ENCODE peak calls at places on chromosomes 6 and 20, in five cellular contexts. M, W, A, R and L are unnamed samples.

GRCh38 chr6:91149914-91150674 is 563.2 kb upstream of the MAP3K7 start:
- DNase-seq in A (no peak), M (no peak), W (no peak), R (no peak), L (no peak)

GRCh38 chr20:37396520-37397075 is 50.7 kb downstream of the SRC start:
- DNase-seq in R (peak; percentile 89), W (no peak), A (no peak), M (no peak), L (peak; percentile 71)

GRCh38 chr6:110548124-110548847 is 71.9 kb upstream of the SLC22A16 start:
- DNase-seq in A (no peak), W (no peak), M (no peak), R (peak; percentile 24), L (no peak)

GRCh38 chr20:57066126-57066900 is 200.1 kb downstream of the BMP7 start:
- DNase-seq in R (no peak), M (no peak), A (no peak), W (no peak), L (no peak)

GRCh38 chr20:36065427-36065998 is 89.0 kb upstream of the EPB41L1 start:
- DNase-seq in A (no peak), W (no peak), R (no peak), M (no peak), L (no peak)

GRCh38 chr6:28782113-28782673 is 141.6 kb downstream of the TRIM27 start:
- DNase-seq in A (no peak), W (no peak), M (no peak), R (no peak), L (no peak)

GRCh38 chr6:147154454-147154853 is 49.8 kb upstream of the STXBP5 start:
- DNase-seq in W (no peak), M (no peak), A (no peak), R (no peak), L (no peak)

GRCh38 chr20:18719426-18719825 is 94.2 kb upstream of the SCP2D1 start:
- DNase-seq in M (no peak), A (no peak), W (no peak), R (no peak), L (no peak)

GRCh38 chr6:26103141-26103769 is 16.0 kb downstream of the HFE start:
- DNase-seq in W (no peak), R (no peak), M (no peak), A (no peak), L (no peak)

GRCh38 chr6:160979063-160979708 is 12.4 kb upstream of the MAP3K4 start:
- DNase-seq in M (no peak), A (no peak), W (no peak), R (no peak), L (no peak)

GRCh38 chr6:79045966-79046365 is 32.1 kb downstream of the PHIP start:
- DNase-seq in M (no peak), A (no peak), R (no peak), W (no peak), L (no peak)

GRCh38 chr6:79047072-79047471 is 31.0 kb downstream of the PHIP start:
- DNase-seq in W (no peak), M (no peak), A (no peak), R (no peak), L (no peak)

GRCh38 chr6:79042799-79043126 is 35.3 kb downstream of the PHIP start:
- DNase-seq in R (no peak), M (no peak), A (no peak), W (no peak), L (no peak)

DNA sequence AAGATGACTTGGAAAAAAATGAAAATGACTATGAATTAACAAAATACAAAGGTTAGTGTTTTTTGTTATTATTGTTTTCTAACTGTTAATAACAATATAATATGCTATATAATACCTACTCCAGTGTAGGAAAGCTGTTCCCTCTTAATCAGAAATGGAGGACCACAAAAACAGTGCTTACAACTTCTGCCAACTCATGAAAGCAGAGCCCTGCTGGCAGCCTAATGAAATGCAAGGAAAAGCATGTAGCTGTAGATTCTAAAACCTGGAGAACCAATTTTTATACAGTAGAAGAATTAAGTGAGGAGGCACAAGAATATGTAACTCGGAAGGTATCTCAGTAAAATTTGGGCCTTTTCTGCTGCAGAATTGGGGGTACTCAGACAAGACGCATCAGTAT is 29.4 kb downstream of the PHIP start:
- DNase-seq in M (no peak), R (peak; percentile 17), A (no peak), W (peak; percentile 34), L (no peak)
- TF ChIP-seq CTCF in M (no peak), R (peak; percentile 58), A (peak; percentile 46), W (peak; percentile 54), L (peak; percentile 38)

GRCh38 chr6:72421387-72421786 is 200.5 kb upstream of the KCNQ5 start:
- DNase-seq in R (no peak), M (no peak), W (no peak), A (no peak), L (no peak)
- TF ChIP-seq CTCF in R (no peak), M (no peak), W (no peak), A (no peak), L (no peak)

DNA sequence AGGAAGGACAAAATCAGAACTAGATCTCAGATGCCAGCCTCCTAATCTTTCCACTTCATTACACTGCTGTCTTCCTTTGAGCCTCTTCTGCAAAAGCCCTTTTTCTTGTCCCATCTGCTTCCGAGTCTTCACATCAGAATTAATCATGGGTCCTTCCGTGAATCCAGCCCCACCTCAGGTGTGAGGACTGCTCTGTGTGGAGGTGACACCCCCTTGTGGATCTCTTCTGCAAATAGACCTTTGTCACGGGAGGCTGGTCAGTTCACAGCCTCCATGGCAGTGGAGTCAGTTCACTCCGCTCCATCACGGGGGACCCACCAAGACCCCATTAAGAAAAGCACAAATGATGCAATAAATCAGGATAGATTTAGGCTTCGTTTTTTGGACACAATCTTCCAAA is 171.1 kb downstream of the ADAT2 start:
- DNase-seq in W (peak; percentile 13), R (peak; percentile 23), A (no peak), M (peak; percentile 24), L (no peak)
- TF ChIP-seq CTCF in W (peak; percentile 59), R (peak; percentile 31), A (peak; percentile 32), M (peak; percentile 45), L (no peak)

GRCh38 chr6:131199568-131200272 is 64.5 kb downstream of the AKAP7 start:
- DNase-seq in M (peak; percentile 70), W (peak; percentile 12), A (no peak), R (peak; percentile 70), L (no peak)
- TF ChIP-seq CTCF in M (peak; percentile 77), W (peak; percentile 42), A (peak; percentile 79), R (peak; percentile 67), L (peak; percentile 23)

GRCh38 chr20:16475225-16475624 is 98.0 kb downstream of the KIF16B start:
- DNase-seq in R (peak; percentile 12), W (no peak), M (no peak), A (no peak), L (no peak)

GRCh38 chr20:16477632-16478031 is 95.6 kb downstream of the KIF16B start:
- DNase-seq in M (no peak), W (no peak), A (no peak), R (no peak), L (no peak)

GRCh38 chr20:16479666-16480065 is 93.6 kb downstream of the KIF16B start:
- DNase-seq in A (no peak), W (no peak), M (no peak), R (no peak), L (no peak)

GRCh38 chr20:16474342-16474741 is 98.9 kb downstream of the KIF16B start:
- DNase-seq in R (no peak), M (no peak), W (no peak), A (no peak), L (no peak)

GRCh38 chr20:16476032-16476431 is 97.2 kb downstream of the KIF16B start:
- DNase-seq in R (peak; percentile 41), M (peak; percentile 34), W (peak; percentile 24), A (peak; percentile 9), L (no peak)
- TF ChIP-seq CTCF in R (peak; percentile 58), M (peak; percentile 65), W (peak; percentile 65), A (peak; percentile 63), L (peak; percentile 73)

DNA sequence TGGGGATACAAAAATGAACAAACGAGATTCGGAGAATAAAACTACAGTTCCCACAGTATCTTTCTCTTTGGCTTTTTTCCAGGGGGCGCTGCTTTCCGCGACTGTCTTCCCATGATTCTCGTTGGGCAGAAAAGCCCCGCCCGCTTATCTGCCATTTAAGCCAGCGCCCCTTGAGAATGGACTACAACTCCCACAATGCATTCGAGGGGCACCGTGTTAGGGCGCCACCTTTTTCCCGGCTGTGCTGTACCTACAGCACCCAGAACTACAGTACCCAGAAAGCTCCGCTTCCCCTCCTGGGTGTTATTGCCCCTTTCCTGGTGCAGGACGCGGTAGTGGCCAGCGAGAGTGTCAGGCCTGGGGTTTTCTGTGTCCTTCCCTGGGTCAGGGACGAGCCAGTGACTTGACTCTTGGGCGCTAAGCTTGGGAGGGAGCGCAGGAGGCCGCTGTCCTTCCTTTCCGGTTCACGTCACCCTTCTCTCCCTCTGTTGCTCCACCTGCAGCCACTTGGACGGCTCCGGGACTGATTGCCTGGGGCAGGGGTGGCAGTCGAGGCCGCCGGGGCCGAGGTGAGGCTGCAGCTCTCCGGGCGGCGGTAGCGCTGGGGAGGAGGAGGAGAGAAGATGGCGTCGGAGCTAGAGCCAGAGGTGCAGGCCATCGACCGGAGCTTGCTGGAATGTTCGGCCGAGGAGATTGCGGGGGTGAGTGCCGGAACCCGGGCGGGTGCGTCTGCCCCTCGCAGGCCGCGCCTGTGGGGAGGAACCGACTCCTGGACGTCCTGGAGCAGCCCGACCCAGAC is at the start of gene UBR2:
- DNase-seq in W (peak; percentile 98), A (peak; percentile 95), M (peak; percentile 92), R (peak; percentile 99), L (peak; percentile 83)
- TF ChIP-seq CTCF in W (no peak), A (peak; percentile 41), M (peak; percentile 27), R (peak; percentile 25), L (no peak)

GRCh38 chr20:62900052-62900691 is 26.1 kb downstream of the DIDO1 start:
- DNase-seq in R (peak; percentile 83), W (peak; percentile 23), A (no peak), M (peak; percentile 89), L (peak; percentile 51)

GRCh38 chr20:62898970-62899632 is 27.2 kb downstream of the DIDO1 start:
- DNase-seq in W (no peak), M (peak; percentile 74), R (no peak), A (no peak), L (no peak)

GRCh38 chr20:62900692-62901584 is 25.4 kb downstream of the DIDO1 start:
- DNase-seq in W (no peak), A (no peak), M (no peak), R (no peak), L (no peak)

GRCh38 chr20:62898093-62898964 is 28.0 kb downstream of the DIDO1 start:
- DNase-seq in A (no peak), M (no peak), R (no peak), W (no peak), L (no peak)

DNA sequence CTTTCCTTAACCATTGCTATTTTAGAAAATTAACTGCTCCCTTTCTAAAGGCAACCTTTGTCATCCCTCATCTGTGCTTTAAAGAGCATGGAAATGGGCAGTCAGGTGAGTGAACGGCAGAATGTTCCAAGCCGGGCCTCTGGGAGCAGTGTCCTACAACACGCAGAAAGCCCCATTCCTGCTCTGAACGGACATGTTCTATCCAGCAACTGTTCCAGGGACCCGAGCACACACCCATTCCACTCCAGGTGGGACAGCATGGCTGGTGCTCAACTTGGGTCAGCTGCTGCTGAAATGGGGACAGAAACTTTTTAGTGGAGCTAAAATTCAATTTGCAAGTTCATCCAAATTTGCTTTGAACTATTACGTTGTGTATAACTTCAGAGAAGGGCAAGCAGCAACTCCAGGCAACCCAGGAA is 26.7 kb downstream of the DIDO1 start:
- DNase-seq in M (no peak), R (peak; percentile 39), W (no peak), A (no peak), L (no peak)
- TF ChIP-seq CTCF in M (no peak), R (no peak), W (no peak), A (no peak), L (no peak)